ENCODE peak calls at places on chromosomes 4 and X, in nine cellular contexts. V is uterus; D is mucosa of descending colon; B is cardiac muscle cell; H is CD4-positive, CD25-positive, alpha-beta regulatory T cell; Q is IMR-90; W is heart left ventricle; Z is tibial artery; T is transverse colon. M is an unnamed sample. For H3K4me1, the result is how much of the 10 kb centered on the place peaks cover.

GRCh38 chrX:104318330-104319009 is 63.7 kb upstream of the ESX1 start:
- DNase-seq in H (no peak), B (peak), V (no peak), Q (peak), W (no peak), T (peak), D (peak), Z (no peak), M (no peak)

GRCh38 chr4:65789850-65790249 is 119.6 kb upstream of the EPHA5 start:
- DNase-seq in T (no peak), V (no peak), D (no peak), Q (no peak), H (no peak), Z (no peak), B (no peak), W (no peak), M (no peak)

GRCh38 chr4:169823685-169824084 is 65.9 kb upstream of the HPF1 start:
- DNase-seq in V (no peak), Z (no peak), T (peak), H (no peak), D (peak), Q (peak), B (peak), W (peak), M (no peak)

GRCh38 chrX:24657671-24658410 is 10.7 kb upstream of the PCYT1B start:
- DNase-seq in T (no peak), V (no peak), Z (no peak), W (no peak), Q (no peak), H (no peak), B (no peak), D (no peak), M (no peak)

GRCh38 chrX:23901065-23901464 is 6.7 kb downstream of the APOO start:
- DNase-seq in W (no peak), V (no peak), H (no peak), T (no peak), B (peak), D (no peak), Z (no peak), Q (peak), M (no peak)

GRCh38 chr4:79869597-79870336 is 203.3 kb downstream of the ANTXR2 start:
- DNase-seq in Q (no peak), D (no peak), W (no peak), Z (no peak), V (no peak), T (no peak), B (no peak), H (no peak), M (no peak)

GRCh38 chrX:11837437-11837836 is 79.4 kb downstream of the MSL3 start:
- DNase-seq in D (no peak), Q (no peak), W (no peak), B (no peak), Z (no peak), V (no peak), T (no peak), H (no peak), M (no peak)

GRCh38 chr4:26325191-26325590 is 4.4 kb downstream of the RBPJ start:
- DNase-seq in Q (peak), W (no peak), B (peak), T (no peak), D (peak), V (no peak), Z (no peak), H (no peak), M (no peak)

GRCh38 chr4:94934864-94935263 is 177.1 kb downstream of the BMPR1B start:
- DNase-seq in D (no peak), W (no peak), T (no peak), B (no peak), H (no peak), V (no peak), Q (peak), Z (no peak), M (no peak)

GRCh38 chr4:136927172-136927571 is 605.1 kb downstream of the PCDH18 start:
- DNase-seq in T (no peak), Q (peak), Z (no peak), H (no peak), W (no peak), B (peak), D (no peak), V (no peak), M (no peak)

GRCh38 chrX:74421181-74422028 is at the start of gene SLC16A2:
- DNase-seq in T (peak), V (peak), B (peak), Z (peak), Q (peak), D (peak), H (peak), W (peak), M (peak)

GRCh38 chrX:52424658-52425057 is 55.8 kb downstream of the XAGE2 start:
- DNase-seq in D (no peak), W (no peak), Z (no peak), T (no peak), V (no peak), Q (peak), B (no peak), H (no peak), M (no peak)

GRCh38 chr4:161554372-161554990 is 609.3 kb downstream of the FSTL5 start:
- DNase-seq in Q (peak), D (no peak), T (no peak), B (peak), W (no peak), Z (no peak), V (no peak), H (no peak), M (no peak)

GRCh38 chr4:176778491-176778890 is 14.2 kb downstream of the VEGFC start:
- DNase-seq in Q (peak), T (no peak), D (no peak), V (no peak), H (no peak), B (peak), Z (no peak), W (no peak), M (no peak)

GRCh38 chr4:119037709-119038463 is 97.7 kb upstream of the MYOZ2 start:
- DNase-seq in T (no peak), Q (no peak), V (no peak), D (no peak), Z (no peak), W (no peak), B (peak), H (no peak), M (no peak)

GRCh38 chr4:22465349-22465748 is 50.5 kb downstream of the ADGRA3 start:
- DNase-seq in T (no peak), D (no peak), Q (no peak), V (no peak), H (no peak), B (no peak), W (no peak), Z (no peak), M (no peak)

GRCh38 chrX:132533409-132533808 is 44.6 kb upstream of the MBNL3 start:
- DNase-seq in B (no peak), Q (no peak), D (no peak), Z (no peak), T (no peak), V (no peak), W (no peak), H (no peak), M (no peak)

GRCh38 chr4:137946423-137946822 is 295.7 kb downstream of the SLC7A11 start:
- DNase-seq in Q (peak), H (no peak), T (no peak), Z (no peak), D (no peak), W (no peak), B (no peak), V (no peak), M (no peak)

GRCh38 chr4:7890635-7891393 is 48.8 kb downstream of the AFAP1 start:
- DNase-seq in Q (peak), T (no peak), W (no peak), V (no peak), D (no peak), Z (no peak), B (peak), H (no peak), M (no peak)

GRCh38 chrX:100643943-100644587 is at the start of gene SRPX2:
- DNase-seq in V (peak), Q (peak), W (peak), H (no peak), Z (peak), B (peak), D (peak), T (peak), M (peak)

DNA sequence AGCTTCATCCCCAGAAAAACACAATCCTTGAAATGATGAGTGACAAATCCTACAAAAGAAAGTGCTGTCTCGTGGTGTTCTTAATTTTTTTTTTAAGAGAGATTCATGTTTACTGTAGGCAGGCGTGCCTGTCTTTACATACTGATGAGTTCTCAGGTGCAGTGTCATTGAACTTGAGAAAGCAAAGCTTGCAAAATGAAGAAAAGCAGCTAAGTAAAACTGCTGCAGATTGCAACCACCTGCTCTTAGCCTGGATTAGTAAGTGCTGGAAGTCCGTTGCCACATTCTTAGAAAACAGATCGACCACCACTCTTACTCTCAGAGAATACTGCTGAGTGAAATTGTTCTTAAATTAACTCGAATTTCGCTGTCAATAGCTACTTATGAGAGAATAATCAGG is 854.6 kb downstream of the TRIML1 start:
- DNase-seq in V (no peak), B (no peak), W (no peak), D (no peak), H (no peak), Z (no peak), Q (no peak), T (no peak), M (no peak)
- H3K4me1 ChIP-seq in V (under half), B (under half), W (under half), D (under half), H (under half), Z (under half), Q (under half), T (under half), M (under half)

GRCh38 chrX:48684134-48684533 is 535 bp downstream of the WAS start:
- DNase-seq in T (no peak), Q (no peak), Z (no peak), B (no peak), W (no peak), D (no peak), H (no peak), V (no peak), M (peak)
- H3K4me3 ChIP-seq in T (no peak), Q (no peak), Z (peak), B (no peak), W (no peak), D (no peak), H (peak), V (no peak), M (no peak)

GRCh38 chr4:2497324-2497723 is 28.4 kb downstream of the RNF4 start:
- DNase-seq in Z (no peak), Q (no peak), H (no peak), W (no peak), V (no peak), T (no peak), B (no peak), D (no peak), M (no peak)

GRCh38 chr4:2489841-2490552 is 21.1 kb downstream of the RNF4 start:
- DNase-seq in W (no peak), D (no peak), Z (no peak), H (no peak), T (no peak), V (no peak), B (peak), Q (no peak), M (no peak)

GRCh38 chr4:2489081-2489805 is 20.3 kb downstream of the RNF4 start:
- DNase-seq in V (no peak), B (no peak), Z (no peak), H (no peak), Q (no peak), D (no peak), W (no peak), T (no peak), M (peak)

GRCh38 chr4:2494992-2495391 is 26.1 kb downstream of the RNF4 start:
- DNase-seq in T (no peak), Z (no peak), V (no peak), H (no peak), B (peak), Q (no peak), D (no peak), W (peak), M (peak)

GRCh38 chr4:2492970-2493369 is 24.1 kb downstream of the RNF4 start:
- DNase-seq in B (no peak), Z (no peak), Q (no peak), T (no peak), H (no peak), W (no peak), D (no peak), V (no peak), M (no peak)
- H3K4me1 ChIP-seq in B (under half), Z (under half), Q (under half), T (under half), H (under half), W (under half), D (under half), V (under half), M (under half)

DNA sequence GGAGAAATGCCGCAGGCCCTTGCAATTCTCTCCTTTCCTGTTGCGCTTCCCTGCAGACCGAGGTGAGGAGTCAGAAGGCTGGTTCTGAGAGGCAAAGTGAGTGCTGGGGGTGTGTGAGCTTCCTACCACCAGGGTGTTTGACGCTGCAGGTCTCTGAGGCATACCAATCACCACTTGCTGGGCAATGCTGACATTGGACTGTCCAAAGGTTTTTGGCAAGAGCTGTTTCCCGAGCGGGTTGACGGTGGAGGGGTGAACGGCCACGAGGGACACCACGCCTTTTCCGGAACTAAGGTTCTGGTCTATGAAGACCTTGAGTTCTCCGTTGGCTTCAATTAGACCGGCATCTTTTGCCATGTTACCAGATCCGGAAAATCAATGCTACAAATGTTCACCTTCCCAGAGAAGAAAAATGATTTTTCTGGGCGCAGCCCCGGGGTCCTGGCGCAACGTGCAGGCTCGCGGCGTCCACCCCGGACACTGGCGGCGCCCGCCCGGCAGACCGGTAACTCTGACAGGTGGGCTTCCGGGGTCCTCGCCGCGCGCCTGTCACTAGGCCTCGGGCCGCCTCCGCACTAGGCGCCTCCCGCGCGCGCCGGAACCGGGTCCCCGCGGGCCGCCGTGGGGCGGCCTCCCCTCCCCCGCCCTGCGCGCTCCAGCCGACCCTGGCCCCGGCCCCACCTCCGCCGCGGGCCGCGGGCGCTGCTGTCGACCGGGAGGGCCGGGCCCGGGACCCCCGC is 44.9 kb upstream of the FAM47C start:
- DNase-seq in D (no peak), Q (no peak), B (no peak), V (no peak), T (no peak), H (no peak), Z (no peak), W (no peak), M (no peak)
- H3K4me3 ChIP-seq in D (no peak), Q (no peak), B (peak), V (no peak), T (no peak), H (no peak), Z (no peak), W (no peak), M (peak)

GRCh38 chrX:71615954-71616353 is 2.4 kb downstream of the CXCR3 start:
- DNase-seq in B (no peak), H (no peak), W (no peak), T (no peak), Q (no peak), D (no peak), Z (no peak), V (no peak), M (no peak)

GRCh38 chrX:71617742-71618141 is 569 bp downstream of the CXCR3 start:
- DNase-seq in Q (no peak), W (no peak), H (no peak), V (no peak), T (peak), Z (no peak), B (no peak), D (no peak), M (no peak)

GRCh38 chrX:71618303-71618721 is at the start of gene CXCR3:
- DNase-seq in D (no peak), Q (no peak), B (peak), T (peak), V (no peak), W (peak), H (no peak), Z (no peak), M (no peak)

GRCh38 chrX:71615056-71615455 is 3.3 kb downstream of the CXCR3 start:
- DNase-seq in B (no peak), D (no peak), W (no peak), V (no peak), T (no peak), Q (no peak), Z (no peak), H (no peak), M (no peak)

GRCh38 chrX:71616672-71617529 is 1.4 kb downstream of the CXCR3 start:
- DNase-seq in B (no peak), V (no peak), Z (no peak), D (peak), W (no peak), H (no peak), T (peak), Q (no peak), M (no peak)
- H3K4me1 ChIP-seq in B (under half), V (under half), Z (under half), D (under half), W (under half), H (under half), T (under half), Q (under half), M (under half)

GRCh38 chr4:153451931-153452660 is 14.1 kb upstream of the TMEM131L start:
- DNase-seq in W (peak), T (no peak), D (no peak), B (no peak), Q (no peak), H (no peak), V (no peak), Z (no peak), M (no peak)

GRCh38 chr4:153448003-153448731 is 18.0 kb upstream of the TMEM131L start:
- DNase-seq in H (no peak), T (no peak), B (peak), Q (peak), V (no peak), Z (no peak), W (no peak), D (no peak), M (no peak)

GRCh38 chr4:153449338-153449737 is 16.8 kb upstream of the TMEM131L start:
- DNase-seq in Z (no peak), V (no peak), D (no peak), T (no peak), W (no peak), B (no peak), Q (no peak), H (no peak), M (no peak)

GRCh38 chr4:153450545-153450917 is 15.6 kb upstream of the TMEM131L start:
- DNase-seq in Q (no peak), W (no peak), V (no peak), H (no peak), B (no peak), D (no peak), Z (no peak), T (no peak), M (no peak)

DNA sequence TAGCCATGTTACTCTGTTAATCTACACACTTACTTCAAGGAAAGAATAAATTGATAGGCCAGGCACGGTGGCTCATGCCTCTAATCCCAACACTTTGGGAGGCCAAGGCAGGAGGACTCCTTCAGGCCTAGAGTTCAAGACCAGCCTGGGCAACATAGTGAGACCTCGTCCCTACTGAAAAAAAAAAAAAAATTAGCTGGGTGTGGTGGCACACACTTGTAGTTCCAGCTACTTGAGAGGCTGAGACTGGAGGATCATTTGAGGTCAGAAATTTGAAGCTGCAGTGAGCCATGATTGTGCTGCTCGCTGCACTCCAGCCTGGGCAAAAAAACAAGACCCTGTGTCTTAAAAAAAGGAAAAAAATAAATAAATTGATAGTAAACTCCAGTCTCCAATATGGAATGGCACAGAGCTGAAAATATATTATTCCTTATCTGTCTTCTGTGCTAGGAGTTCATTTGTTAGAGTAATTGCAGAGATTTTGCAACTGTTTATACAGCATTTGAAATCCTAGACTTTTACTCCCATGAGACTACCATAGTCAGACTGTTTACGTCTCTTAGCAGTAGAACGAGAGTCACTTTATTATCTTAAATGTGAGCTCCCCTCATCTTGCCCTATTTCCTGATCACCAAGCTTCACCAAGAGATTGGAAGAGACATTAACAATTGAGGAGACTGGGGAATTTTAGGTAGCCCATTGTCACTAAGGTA is 18.8 kb upstream of the TMEM131L start:
- DNase-seq in B (peak), Q (peak), H (no peak), Z (no peak), D (no peak), V (no peak), W (no peak), T (no peak), M (no peak)
- H3K4me3 ChIP-seq in B (no peak), Q (no peak), H (no peak), Z (peak), D (no peak), V (no peak), W (no peak), T (no peak), M (no peak)

M was measured in aorta.